ENCODE peak calls at places on chromosomes 3 and 15, in four cellular contexts. Z, N, H and D are unnamed samples.

GRCh38 chr3:116153174-116153573 is 292.1 kb downstream of the LSAMP start:
- DNase-seq in Z (no peak), N (peak), H (no peak), D (no peak)

GRCh38 chr15:69718916-69719315 is 266.3 kb downstream of the RPLP1 start:
- DNase-seq in Z (no peak), N (no peak), H (no peak), D (peak)

GRCh38 chr3:170330366-170330765 is 27.1 kb upstream of the SKIL start:
- DNase-seq in Z (peak), N (peak), H (peak), D (no peak)

GRCh38 chr3:34444137-34444536 is 645.7 kb downstream of the PDCD6IP start:
- DNase-seq in Z (no peak), N (no peak), H (no peak), D (no peak)

GRCh38 chr15:66747866-66748265 is 45.8 kb downstream of the SMAD6 start:
- DNase-seq in Z (no peak), N (no peak), H (no peak), D (no peak)

GRCh38 chr3:196523841-196524240 is 8.7 kb upstream of the SMCO1 start:
- DNase-seq in Z (no peak), N (no peak), H (no peak), D (no peak)

GRCh38 chr3:141233457-141234161 is 2.0 kb downstream of the PXYLP1 start:
- DNase-seq in Z (no peak), N (no peak), H (no peak), D (no peak)

GRCh38 chr3:119177321-119177720 is 3.9 kb downstream of the UPK1B start:
- DNase-seq in Z (no peak), N (no peak), H (peak), D (no peak)

GRCh38 chr15:95017950-95018349 is 786.6 kb downstream of the MCTP2 start:
- DNase-seq in Z (peak), N (no peak), H (no peak), D (peak)

GRCh38 chr3:31543375-31543774 is 10.7 kb downstream of the STT3B start:
- DNase-seq in Z (peak), N (peak), H (no peak), D (no peak)

GRCh38 chr3:5400959-5401358 is 213.5 kb downstream of the EDEM1 start:
- DNase-seq in Z (no peak), N (no peak), H (no peak), D (no peak)

GRCh38 chr3:45443459-45443858 is 55.1 kb downstream of the LARS2 start:
- DNase-seq in Z (no peak), N (no peak), H (no peak), D (no peak)

GRCh38 chr3:69542265-69543079 is 156.6 kb upstream of the FRMD4B start:
- DNase-seq in Z (peak), N (peak), H (peak), D (peak)

GRCh38 chr15:90413411-90414379 is 25.7 kb downstream of the IQGAP1 start:
- DNase-seq in Z (peak), N (peak), H (peak), D (no peak)

GRCh38 chr3:112739252-112739945 is 98.5 kb upstream of the CCDC80 start:
- DNase-seq in Z (peak), N (peak), H (peak), D (no peak)

GRCh38 chr15:74776851-74777768 is 4.8 kb upstream of the CSK start:
- DNase-seq in Z (peak), N (peak), H (no peak), D (no peak)

GRCh38 chr3:82353281-82354171 is 592.1 kb upstream of the GBE1 start:
- DNase-seq in Z (no peak), N (peak), H (no peak), D (no peak)

GRCh38 chr15:98216166-98216565 is 255.7 kb downstream of the ARRDC4 start:
- DNase-seq in Z (no peak), N (no peak), H (no peak), D (no peak)

GRCh38 chr3:11379238-11379823 is 107.1 kb downstream of the ATG7 start:
- DNase-seq in Z (peak), N (peak), H (peak), D (no peak)

GRCh38 chr3:169759256-169759655 is 5.6 kb downstream of the TERC start:
- DNase-seq in Z (peak), N (peak), H (no peak), D (no peak)

GRCh38 chr3:101038393-101038792 is 45.2 kb upstream of the ABI3BP start:
- DNase-seq in Z (peak), N (peak), H (no peak), D (no peak)

GRCh38 chr3:23863060-23863459 is 53.7 kb downstream of the NKIRAS1 start:
- DNase-seq in Z (peak), N (no peak), H (no peak), D (no peak)

GRCh38 chr15:89632563-89633430 is 22.5 kb downstream of the KIF7 start:
- DNase-seq in Z (no peak), N (no peak), H (no peak), D (no peak)

GRCh38 chr3:14602804-14603644 is 48.5 kb upstream of the CCDC174 start:
- DNase-seq in Z (no peak), N (no peak), H (no peak), D (no peak)

GRCh38 chr15:91224750-91225380 is 124.8 kb downstream of the SV2B start:
- DNase-seq in Z (peak), N (peak), H (peak), D (no peak)

GRCh38 chr3:194350726-194351071 is 429 bp downstream of the CPN2 start:
- DNase-seq in Z (no peak), N (no peak), H (no peak), D (no peak)

DNA sequence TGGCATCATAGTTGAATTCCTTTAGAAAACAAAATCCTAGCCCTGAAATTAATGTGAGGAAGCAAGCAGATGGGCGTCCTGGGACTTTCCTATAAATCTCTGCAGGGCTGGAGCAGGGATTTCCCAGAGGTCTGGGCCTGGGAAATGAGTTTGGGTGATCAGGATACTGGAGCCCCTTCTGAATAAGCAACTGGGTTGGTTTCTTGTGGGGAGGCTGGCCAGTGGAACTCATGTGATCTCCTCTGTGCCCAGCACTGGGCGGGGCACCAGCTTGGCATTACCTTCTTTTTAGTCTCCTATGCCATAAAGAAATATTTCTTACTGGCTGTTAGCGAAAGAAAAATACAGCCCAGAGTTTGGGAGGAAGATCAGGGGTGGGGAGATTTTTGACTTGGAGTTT is 1.7 kb downstream of the THSD4 start:
- DNase-seq in Z (no peak), N (peak), H (peak), D (no peak)
- H3K4me3 ChIP-seq in Z (peak), N (peak), H (peak), D (peak)

DNA sequence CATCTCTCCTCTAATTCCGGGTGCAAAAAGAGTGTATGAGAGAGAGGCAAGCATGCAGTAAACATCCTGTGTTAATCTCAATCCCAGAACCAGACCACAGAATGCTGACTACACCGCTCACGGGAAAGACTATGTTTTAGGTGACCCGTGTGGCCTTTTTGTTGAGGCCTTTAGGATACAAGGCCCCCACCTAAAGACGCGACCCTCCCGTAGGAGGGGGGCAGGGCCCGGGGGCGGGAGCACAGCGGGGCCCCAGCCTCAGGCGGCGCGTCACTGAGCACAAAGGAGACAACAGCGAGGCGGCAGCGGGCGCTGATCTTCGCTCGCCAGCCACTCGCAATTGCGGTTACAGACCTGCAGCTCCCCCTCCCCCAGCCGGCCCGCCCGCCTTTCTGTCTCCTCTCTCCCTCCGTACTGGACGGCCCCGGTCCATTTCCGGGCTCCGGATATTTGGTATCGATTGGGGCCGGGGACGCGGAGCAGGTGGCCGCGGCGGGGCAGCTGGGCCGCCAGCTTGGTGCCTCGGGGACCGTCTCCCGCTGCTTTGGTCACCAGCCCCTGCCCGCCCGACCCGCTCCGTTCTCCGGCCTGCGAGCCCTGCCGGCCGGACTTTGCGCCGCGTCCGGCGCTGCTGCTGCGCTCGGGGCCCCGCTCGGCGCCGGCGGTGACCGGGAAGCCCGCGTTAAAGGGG is at the start of gene CCDC50:
- DNase-seq in Z (peak), N (peak), H (peak), D (peak)
- TF ChIP-seq CTCF in Z (no peak), N (no peak), H (no peak), D (no peak)

GRCh38 chr15:56731571-56731970 is 1.7 kb downstream of the ZNF280D start:
- DNase-seq in Z (no peak), N (no peak), H (no peak), D (no peak)
- H3K4me3 ChIP-seq in Z (no peak), N (peak), H (peak), D (peak)

GRCh38 chr3:124256156-124256555 is 264.2 kb upstream of the ROPN1 start:
- DNase-seq in Z (no peak), N (no peak), H (no peak), D (no peak)

GRCh38 chr3:124258057-124258500 is 266.2 kb upstream of the ROPN1 start:
- DNase-seq in Z (peak), N (no peak), H (peak), D (no peak)

GRCh38 chr3:124256599-124256998 is 264.7 kb upstream of the ROPN1 start:
- DNase-seq in Z (no peak), N (no peak), H (no peak), D (no peak)

GRCh38 chr3:124260206-124260915 is 268.4 kb upstream of the ROPN1 start:
- DNase-seq in Z (peak), N (peak), H (peak), D (no peak)

DNA sequence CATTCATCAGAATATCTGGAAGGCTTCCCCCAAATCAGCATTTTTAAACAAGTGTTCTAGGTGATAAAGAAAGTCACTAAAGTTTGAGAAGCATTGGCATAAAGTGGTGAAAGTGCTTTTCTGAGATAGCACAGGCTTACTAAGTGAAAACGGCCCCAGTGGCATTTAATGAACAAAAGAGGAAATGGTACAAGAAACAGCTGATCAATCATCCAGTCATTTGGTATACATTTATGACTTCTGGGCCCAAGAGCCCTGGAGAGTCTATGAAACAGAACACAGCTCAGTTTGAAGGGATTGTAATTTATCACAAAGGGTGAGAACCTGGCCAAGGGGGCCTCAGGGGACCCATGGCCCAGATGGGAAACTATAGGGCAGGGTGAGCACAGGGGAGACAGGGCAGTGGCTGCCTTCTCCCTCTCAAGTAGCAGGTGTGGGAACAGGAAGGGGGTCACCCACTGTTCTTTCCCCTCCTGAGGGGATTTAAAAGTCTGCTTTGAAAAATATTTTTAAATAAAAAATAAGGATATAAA is 265.5 kb upstream of the ROPN1 start:
- DNase-seq in Z (no peak), N (no peak), H (no peak), D (no peak)
- TF ChIP-seq CTCF in Z (no peak), N (no peak), H (no peak), D (no peak)

DNA sequence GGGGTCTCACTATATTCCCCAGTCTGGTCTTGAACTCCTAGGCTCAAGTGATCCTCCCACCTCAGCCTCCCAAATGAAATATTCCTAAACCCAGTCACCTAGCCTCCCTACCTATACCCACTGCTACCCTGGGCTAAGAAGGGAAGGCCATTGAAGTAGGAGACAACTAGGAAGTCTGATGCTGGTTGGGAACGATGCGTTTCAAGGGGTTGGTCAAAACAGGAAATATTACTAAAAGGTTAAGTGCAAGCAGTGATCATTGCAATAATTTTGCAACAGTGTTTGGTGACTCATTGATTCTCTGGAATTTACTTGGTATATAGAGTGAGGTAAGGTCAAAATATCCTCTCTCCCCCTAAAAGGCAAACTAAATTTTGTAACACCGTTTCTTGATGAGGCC is 4.6 kb upstream of the UQCRC1 start:
- DNase-seq in Z (peak), N (peak), H (no peak), D (no peak)
- H3K4me3 ChIP-seq in Z (no peak), N (no peak), H (no peak), D (no peak)

GRCh38 chr15:65326109-65326508 is 21.6 kb downstream of the RNU5B-1 start:
- DNase-seq in Z (peak), N (peak), H (no peak), D (no peak)
- TF ChIP-seq CTCF in Z (no peak), N (no peak), H (no peak), D (no peak)

DNA sequence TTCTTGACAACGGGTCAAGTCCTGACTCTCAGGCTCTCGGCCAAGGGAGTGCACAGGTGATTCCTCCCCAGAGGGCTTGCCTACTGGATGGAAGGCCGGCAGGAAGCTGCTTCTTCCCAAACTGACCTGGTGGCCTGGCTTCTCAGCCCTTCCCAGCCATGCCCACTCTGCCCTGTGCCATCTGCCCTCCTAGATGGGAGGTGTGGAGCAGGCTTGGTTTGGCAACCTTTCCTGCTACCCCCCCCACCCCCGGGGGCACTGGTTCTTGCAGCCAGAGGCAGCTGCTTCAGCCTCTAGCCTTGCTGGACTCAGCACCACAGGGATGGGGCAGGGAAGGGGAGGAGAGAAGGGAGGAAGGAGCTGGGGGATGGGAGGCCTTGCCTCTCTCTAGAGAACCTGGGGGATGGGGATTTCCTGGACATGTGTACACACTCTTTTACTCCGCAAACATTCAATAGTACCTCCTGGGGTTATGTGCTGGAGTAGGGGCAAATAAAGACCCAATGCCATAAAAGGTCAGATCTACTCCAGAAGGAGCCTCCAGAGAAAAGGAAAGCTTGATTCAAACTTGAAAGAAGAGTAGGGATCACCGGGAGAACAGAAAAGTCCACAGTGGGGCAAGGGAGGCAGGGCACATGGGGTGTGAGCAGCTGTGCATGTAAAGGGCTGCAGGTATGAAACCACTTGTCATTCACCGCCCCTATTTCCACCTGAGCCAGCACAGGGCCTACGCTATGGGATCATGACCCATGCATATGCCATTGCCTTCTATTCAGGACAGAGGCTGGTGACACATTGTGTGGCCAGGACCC is 4.2 kb upstream of the DAPK2 start:
- DNase-seq in Z (no peak), N (no peak), H (peak), D (no peak)
- H3K4me3 ChIP-seq in Z (no peak), N (no peak), H (no peak), D (no peak)

GRCh38 chr3:177917234-177917861 is 618.9 kb upstream of the KCNMB2 start:
- DNase-seq in Z (no peak), N (no peak), H (no peak), D (no peak)

GRCh38 chr3:177916461-177916860 is 619.8 kb upstream of the KCNMB2 start:
- DNase-seq in Z (no peak), N (no peak), H (no peak), D (no peak)

DNA sequence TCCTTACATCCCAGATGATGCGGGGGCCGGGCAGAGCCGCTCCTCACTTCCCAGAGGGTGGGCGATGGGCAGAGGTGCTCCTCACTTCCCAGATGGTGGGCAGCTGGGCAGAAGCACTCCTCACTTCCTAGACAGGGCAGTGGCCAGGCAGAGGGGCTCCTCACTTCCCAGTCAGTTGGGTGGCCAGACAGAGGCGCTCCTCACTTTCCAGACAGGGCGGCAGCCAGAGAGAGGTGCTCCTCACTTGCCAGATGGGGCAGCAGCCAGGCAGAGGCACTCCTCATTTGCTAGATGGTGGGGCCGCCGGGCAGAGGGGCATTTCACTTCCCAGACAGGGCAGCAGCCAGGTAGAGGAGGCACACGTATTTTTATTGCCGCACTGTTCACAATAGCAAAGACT is 622.0 kb upstream of the KCNMB2 start:
- DNase-seq in Z (no peak), N (no peak), H (no peak), D (no peak)
- TF ChIP-seq CTCF in Z (no peak), N (no peak), H (no peak), D (no peak)